ENCODE peak calls at places on chromosomes 5 and 9, in four cellular contexts. L, V, S and O are unnamed samples.

GRCh38 chr5:33761139-33761538 is 130.7 kb downstream of the ADAMTS12 start:
- DNase-seq in S (no peak), L (no peak), V (no peak), O (no peak)

GRCh38 chr5:69418559-69418958 is 3.6 kb downstream of the MARVELD2 start:
- DNase-seq in L (no peak), V (no peak), S (no peak), O (no peak)

GRCh38 chr9:97318433-97318832 is 11.0 kb downstream of the CCDC180 start:
- DNase-seq in S (no peak), V (no peak), L (no peak), O (no peak)

GRCh38 chr5:132764051-132764450 is 13.0 kb downstream of the SEPTIN8 start:
- DNase-seq in L (no peak), V (peak), S (no peak), O (no peak)

GRCh38 chr5:179801304-179802206 is 5.1 kb downstream of the MGAT4B start:
- DNase-seq in V (peak), L (peak), S (peak), O (peak)

GRCh38 chr9:105385372-105385985 is 62.4 kb upstream of the FSD1L start:
- DNase-seq in S (no peak), L (no peak), V (no peak), O (no peak)

GRCh38 chr5:1108865-1109174 is 3.0 kb downstream of the SLC12A7 start:
- DNase-seq in S (no peak), V (no peak), L (no peak), O (no peak)

GRCh38 chr9:78542491-78543175 is 245.7 kb downstream of the PSAT1 start:
- DNase-seq in L (no peak), S (no peak), V (peak), O (no peak)

GRCh38 chr5:17081142-17081541 is 136.3 kb upstream of the BASP1 start:
- DNase-seq in L (no peak), V (no peak), S (no peak), O (no peak)

GRCh38 chr9:69155341-69156030 is 18.6 kb upstream of the TJP2 start:
- DNase-seq in S (no peak), L (no peak), V (no peak), O (no peak)

GRCh38 chr5:16304846-16305245 is 125.3 kb upstream of the MARCHF11 start:
- DNase-seq in L (no peak), V (no peak), S (no peak), O (no peak)

GRCh38 chr5:143533978-143534763 is 130.7 kb upstream of the NR3C1 start:
- DNase-seq in S (no peak), V (no peak), L (no peak), O (no peak)

GRCh38 chr5:78615697-78616096 is 32.9 kb downstream of the LHFPL2 start:
- DNase-seq in V (no peak), L (peak), S (no peak), O (no peak)

GRCh38 chr5:143188692-143189091 is 214.8 kb downstream of the NR3C1 start:
- DNase-seq in S (no peak), V (no peak), L (no peak), O (no peak)

GRCh38 chr5:121872846-121873245 is 21.2 kb downstream of the FTMT start:
- DNase-seq in V (no peak), S (no peak), L (no peak), O (no peak)

GRCh38 chr9:131240047-131240921 is 36.0 kb downstream of the FAM78A start:
- DNase-seq in V (no peak), L (no peak), S (no peak), O (no peak)

GRCh38 chr5:172541119-172541763 is 86.9 kb upstream of the SH3PXD2B start:
- DNase-seq in L (no peak), V (no peak), S (peak), O (no peak)

GRCh38 chr9:120018550-120018949 is 561.4 kb downstream of the CDK5RAP2 start:
- DNase-seq in L (no peak), S (no peak), V (no peak), O (no peak)

GRCh38 chr5:9841516-9841915 is 211.4 kb upstream of the TAS2R1 start:
- DNase-seq in S (no peak), V (no peak), L (no peak), O (no peak)

GRCh38 chr9:31699836-31700235 is 684.6 kb upstream of the ACO1 start:
- DNase-seq in L (no peak), S (no peak), V (no peak), O (no peak)

GRCh38 chr9:27054125-27054524 is 48.7 kb upstream of the LRRC19 start:
- DNase-seq in S (no peak), V (no peak), L (no peak), O (no peak)

GRCh38 chr5:10469253-10470030 is 27.8 kb downstream of the ROPN1L start:
- DNase-seq in S (no peak), V (no peak), L (no peak), O (no peak)

GRCh38 chr9:17837931-17838330 is 259.1 kb downstream of the SH3GL2 start:
- DNase-seq in V (no peak), S (no peak), L (no peak), O (no peak)

GRCh38 chr9:99345936-99346335 is 123.9 kb downstream of the SEC61B start:
- DNase-seq in L (no peak), S (no peak), V (no peak), O (no peak)

GRCh38 chr9:121331549-121331948 is 38.5 kb downstream of the STOM start:
- DNase-seq in S (no peak), L (no peak), V (no peak), O (no peak)

GRCh38 chr9:98083059-98083458 is 26.5 kb downstream of the NANS start:
- DNase-seq in V (no peak), S (no peak), L (no peak), O (no peak)

GRCh38 chr9:91164724-91165520 is 196.8 kb downstream of the AUH start:
- DNase-seq in V (peak), L (peak), S (peak), O (peak)

GRCh38 chr5:180523629-180524466 is 29.7 kb downstream of the CNOT6 start:
- DNase-seq in V (no peak), L (no peak), S (no peak), O (no peak)

GRCh38 chr9:9790216-9790872 is 822.5 kb downstream of the PTPRD start:
- DNase-seq in L (no peak), V (no peak), S (no peak), O (no peak)

GRCh38 chr9:14320272-14321245 is 6.6 kb upstream of the NFIB start:
- DNase-seq in V (no peak), L (no peak), S (no peak), O (peak)

GRCh38 chr5:180595381-180596114 is 4.2 kb upstream of the SCGB3A1 start:
- DNase-seq in V (peak), S (no peak), L (no peak), O (peak)

GRCh38 chr9:15484802-15485201 is 26.0 kb downstream of the PSIP1 start:
- DNase-seq in S (no peak), V (no peak), L (no peak), O (no peak)

GRCh38 chr5:138391859-138392386 is 39.4 kb downstream of the KDM3B start:
- DNase-seq in S (no peak), L (no peak), V (no peak), O (no peak)

GRCh38 chr5:133052317-133053175 is 733 bp downstream of the HSPA4 start:
- DNase-seq in V (peak), S (peak), L (peak), O (peak)

GRCh38 chr5:136015966-136016365 is 12.8 kb upstream of the TGFBI start:
- DNase-seq in L (no peak), S (no peak), V (no peak), O (no peak)

GRCh38 chr9:108854641-108855528 is 901 bp downstream of the ACTL7B start:
- DNase-seq in L (no peak), V (peak), S (no peak), O (no peak)

GRCh38 chr5:57221049-57221568 is 47.2 kb downstream of the GPBP1 start:
- DNase-seq in V (no peak), S (no peak), L (peak), O (no peak)

GRCh38 chr5:143434261-143435206 is 31.0 kb upstream of the NR3C1 start:
- DNase-seq in V (no peak), S (no peak), L (no peak), O (peak)

DNA sequence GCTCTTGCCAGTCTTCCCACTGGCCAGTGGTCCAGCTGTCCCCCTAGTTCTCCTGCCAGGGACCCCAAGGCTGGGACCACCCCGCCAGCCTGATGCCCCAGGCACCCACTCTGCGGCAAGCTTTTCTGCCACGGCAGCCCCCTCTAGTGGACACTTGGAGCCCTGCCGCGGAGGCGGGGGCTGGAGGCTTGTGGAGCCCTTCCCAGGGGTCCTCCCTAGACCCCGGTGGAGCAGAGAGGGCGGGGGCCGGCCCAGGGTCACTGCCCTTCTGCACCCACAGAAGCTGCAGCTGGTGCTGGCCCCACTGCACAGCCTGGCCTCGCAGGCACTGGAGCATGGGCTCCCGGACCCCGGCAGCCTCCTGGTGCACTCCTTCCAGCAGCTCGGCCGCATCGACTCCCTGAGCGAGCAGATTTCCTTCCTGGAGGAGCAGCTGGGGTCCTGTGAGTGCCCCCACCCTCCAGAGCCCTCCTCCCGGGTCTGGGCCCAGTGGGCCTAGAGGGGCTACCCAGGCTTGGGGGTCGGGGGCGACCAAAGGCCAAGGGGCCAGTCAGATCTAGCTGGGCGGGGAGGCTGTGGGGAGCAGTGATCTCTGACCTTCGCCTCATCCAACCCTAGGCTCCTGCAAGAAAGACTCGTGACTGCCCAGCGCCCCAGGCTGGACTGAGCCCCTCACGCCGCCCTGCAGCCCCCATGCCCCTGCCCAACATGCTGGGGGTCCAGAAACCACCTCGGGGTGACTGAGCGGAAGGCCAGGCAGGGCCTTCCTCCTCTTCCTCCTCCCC is 9.1 kb downstream of the EGFL7 start:
- DNase-seq in S (no peak), L (peak), V (peak), O (no peak)
- H3K27ac ChIP-seq in S (no peak), L (peak), V (peak), O (no peak)

DNA sequence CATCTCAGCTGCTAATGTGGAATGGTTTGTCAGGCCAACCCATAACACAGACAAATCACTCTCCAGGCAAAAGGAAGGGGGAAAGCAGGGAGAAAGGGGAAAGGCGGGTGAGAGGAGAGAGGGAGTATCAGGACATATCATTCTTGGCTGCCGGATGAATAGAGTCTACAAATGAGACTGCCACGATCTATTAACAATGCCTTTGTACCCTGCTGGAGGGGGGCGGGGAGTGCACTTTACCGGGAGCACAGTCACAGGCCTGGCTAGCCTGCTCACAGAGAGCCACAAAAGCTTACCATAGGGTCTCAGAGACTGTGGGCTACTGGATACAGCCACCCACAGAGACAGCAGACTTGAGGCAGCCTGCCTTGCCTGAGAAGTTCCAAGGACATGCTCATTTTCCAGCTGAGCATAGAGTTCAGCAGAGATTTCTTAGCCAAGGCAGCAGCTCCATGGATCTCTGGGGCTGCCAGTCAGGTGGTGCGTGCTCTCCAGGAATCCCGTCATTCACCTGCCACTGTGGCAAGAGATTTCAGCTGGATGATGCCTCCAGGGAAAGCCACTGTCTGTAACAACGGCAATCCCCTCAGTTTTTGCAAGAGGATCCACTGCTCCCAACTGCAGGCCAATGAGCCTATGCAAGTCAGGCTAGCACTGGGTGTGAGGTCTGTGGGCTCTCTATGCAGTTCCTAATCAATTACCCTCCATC is 217.8 kb upstream of the PANK3 start:
- DNase-seq in V (no peak), L (no peak), S (no peak), O (no peak)
- TF ChIP-seq POLR2AphosphoS5 in V (no peak), L (no peak), S (no peak), O (no peak)

DNA sequence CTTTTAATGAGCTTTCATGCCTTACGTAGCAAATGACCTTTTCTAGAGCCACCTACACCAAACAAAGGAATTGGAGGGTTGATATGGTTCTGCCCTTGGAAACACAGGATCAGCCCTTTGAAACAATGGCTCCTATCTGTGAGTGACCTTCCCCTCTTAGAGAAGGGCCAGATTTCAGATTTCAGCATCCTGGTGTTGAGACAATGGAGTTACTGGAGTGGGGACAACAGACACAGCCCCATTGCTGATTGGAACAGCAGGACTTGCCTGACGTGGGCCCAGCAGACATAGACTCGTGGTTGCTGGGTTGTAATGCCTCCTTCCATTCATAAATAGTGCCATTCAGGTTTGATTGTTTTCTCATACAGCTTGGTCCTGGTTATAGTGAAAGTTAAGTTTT is 96.0 kb downstream of the GALNT10 start:
- DNase-seq in S (no peak), L (no peak), V (no peak), O (no peak)
- H3K27ac ChIP-seq in S (no peak), L (no peak), V (no peak), O (peak)

GRCh38 chr5:177133119-177133844 is at the start of gene NSD1:
- DNase-seq in V (peak), S (peak), L (peak), O (peak)
- TF ChIP-seq POLR2AphosphoS5 in V (peak), S (no peak), L (no peak), O (peak)

DNA sequence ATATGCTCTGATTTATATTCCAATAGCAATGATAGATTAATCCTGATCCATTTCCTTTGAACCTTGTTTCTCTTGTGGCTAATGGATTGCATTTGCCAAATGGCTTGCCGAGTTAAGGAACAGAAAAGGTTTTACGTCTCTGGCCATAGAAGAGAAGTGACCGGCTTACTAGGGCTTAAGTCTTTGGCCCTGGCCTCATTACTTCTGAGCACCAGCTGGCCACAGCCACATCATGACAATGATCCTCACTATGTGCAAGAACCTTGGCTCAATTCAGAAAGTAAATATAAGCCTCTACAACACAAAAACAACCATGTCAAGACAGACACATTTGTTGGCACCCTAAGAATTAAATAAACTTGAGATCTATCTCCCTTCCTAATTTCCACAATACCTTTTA is 46.1 kb downstream of the ZNF608 start:
- DNase-seq in S (no peak), V (no peak), L (no peak), O (no peak)
- H3K27ac ChIP-seq in S (no peak), V (peak), L (no peak), O (no peak)

DNA sequence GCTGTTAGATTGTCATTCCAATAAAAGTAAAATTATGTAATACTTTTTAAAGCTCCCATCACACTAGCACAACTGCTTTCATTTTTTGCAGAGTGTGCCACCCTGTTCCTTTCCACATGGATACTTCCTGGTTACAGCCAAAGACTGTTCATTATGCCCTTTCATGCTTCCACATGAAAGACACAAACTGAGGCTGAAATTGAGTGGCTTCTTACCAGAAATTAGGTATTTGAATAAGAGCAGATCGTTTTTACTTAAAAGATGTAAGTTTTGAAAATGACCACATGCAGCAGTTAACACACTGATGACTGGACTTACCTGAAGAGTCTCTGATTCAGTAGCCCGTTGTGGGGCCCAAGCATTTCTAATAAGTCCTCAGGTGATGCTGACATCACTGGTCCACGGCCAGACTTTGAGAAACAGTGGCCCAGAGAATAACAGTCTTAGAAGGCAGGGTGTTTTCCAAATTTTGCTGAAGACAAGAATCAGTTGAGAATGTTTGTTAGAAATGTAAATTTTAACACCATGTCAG is 187.6 kb upstream of the DMRT1 start:
- DNase-seq in S (no peak), V (no peak), L (no peak), O (no peak)
- TF ChIP-seq POLR2AphosphoS5 in S (no peak), V (no peak), L (no peak), O (no peak)